ENCODE peak calls at places on chromosomes 3 and 15, in seven cellular contexts. A is smooth muscle cell of the brain vasculature; L is A549; U is NCI-H1092 treated with DMSO at 0.1 percent for 48 hours; E is NAMALWA; R is CD8-positive, alpha-beta T cell; S is T-helper 9 cell. Q is an unnamed sample.

GRCh38 chr15:90001683-90002427 is 731 bp downstream of the ZNF710 start:
- DNase-seq in A (no peak), L (peak; percentile 75), E (peak; percentile 61), S (peak; percentile 57), R (peak; percentile 65), U (peak; percentile 21), Q (no peak)

GRCh38 chr3:61936344-61936937 is 375.1 kb downstream of the PTPRG start:
- DNase-seq in S (no peak), U (no peak), A (no peak), R (peak; percentile 21), E (peak; percentile 43), L (no peak), Q (no peak)

GRCh38 chr15:63899193-63899592 is 65.4 kb upstream of the HERC1 start:
- DNase-seq in S (no peak), U (no peak), L (no peak), E (no peak), R (no peak), A (no peak), Q (no peak)

GRCh38 chr3:124498891-124499290 is 231.4 kb upstream of the UMPS start:
- DNase-seq in U (no peak), S (no peak), R (no peak), L (no peak), A (no peak), E (no peak), Q (no peak)

GRCh38 chr15:77034620-77035467 is 36.1 kb downstream of the TSPAN3 start:
- DNase-seq in R (peak; percentile 51), A (no peak), L (no peak), S (peak; percentile 38), U (no peak), E (peak; percentile 57), Q (no peak)

GRCh38 chr15:42363487-42363886 is 4.2 kb downstream of the CAPN3 start:
- DNase-seq in A (no peak), U (no peak), R (no peak), L (no peak), E (no peak), S (no peak), Q (peak; percentile 82)

GRCh38 chr15:80160570-80161156 is 7.9 kb downstream of the FAH start:
- DNase-seq in E (peak; percentile 34), R (no peak), U (no peak), S (no peak), L (no peak), A (peak; percentile 15), Q (no peak)

GRCh38 chr3:78734048-78734637 is 1033.7 kb downstream of the ROBO1 start:
- DNase-seq in S (no peak), U (peak; percentile 44), A (peak; percentile 74), E (no peak), L (no peak), R (no peak), Q (peak; percentile 71)

GRCh38 chr15:74511583-74511982 is 29.4 kb upstream of the ARID3B start:
- DNase-seq in S (no peak), U (no peak), E (no peak), R (no peak), L (no peak), A (no peak), Q (no peak)

GRCh38 chr3:152865675-152866074 is 30.7 kb downstream of the P2RY1 start:
- DNase-seq in R (no peak), S (no peak), E (no peak), A (no peak), L (no peak), U (no peak), Q (no peak)

GRCh38 chr15:38196116-38196515 is 56.5 kb upstream of the SPRED1 start:
- DNase-seq in S (no peak), L (no peak), R (no peak), U (no peak), A (no peak), E (no peak), Q (no peak)

GRCh38 chr3:189049458-189050231 is 122.1 kb upstream of the TPRG1 start:
- DNase-seq in U (no peak), L (no peak), A (no peak), E (peak; percentile 41), R (peak; percentile 19), S (no peak), Q (no peak)

GRCh38 chr15:66798426-66799061 is 96.5 kb downstream of the SMAD6 start:
- DNase-seq in U (no peak), R (no peak), A (no peak), E (no peak), S (no peak), L (no peak), Q (no peak)

GRCh38 chr3:177777699-177778098 is 580.4 kb upstream of the TBL1XR1 start:
- DNase-seq in A (no peak), L (peak; percentile 2), R (peak; percentile 25), E (peak; percentile 68), S (peak; percentile 3), U (peak; percentile 83), Q (peak; percentile 47)

GRCh38 chr15:78131295-78132021 is at the start of gene CIB2:
- DNase-seq in L (peak; percentile 92), S (peak; percentile 68), R (peak; percentile 73), U (peak; percentile 67), E (peak; percentile 80), A (no peak), Q (peak; percentile 48)

GRCh38 chr15:40340740-40341400 is at the start of gene CCDC9B:
- DNase-seq in A (peak; percentile 58), R (no peak), E (no peak), L (peak; percentile 69), U (peak; percentile 82), S (no peak), Q (peak; percentile 52)

Q was measured in NCI-H524 treated with DMSO at 0.1 percent for 48 hours.